ENCODE peak calls at places on chromosomes 6 and 20, in nine cellular contexts. Y is transverse colon, W is neural progenitor cell, N is RWPE1, H is neural crest cell, V is left lung, O is fibroblast of villous mesenchyme, L is upper lobe of left lung, A is HepG2. J is an unnamed sample.

GRCh38 chr6:145012039-145012662 is 723.2 kb downstream of the EPM2A start:
- DNase-seq in H (no peak), A (no peak), Y (no peak), V (no peak), L (no peak), N (no peak), O (no peak), W (no peak), J (no peak)

GRCh38 chr6:46042355-46042999 is 26.8 kb upstream of the CLIC5 start:
- DNase-seq in L (no peak), A (peak), H (no peak), N (peak), O (peak), V (no peak), W (peak), Y (peak), J (no peak)

GRCh38 chr6:109467696-109468095 is 12.1 kb upstream of the MICAL1 start:
- DNase-seq in L (no peak), V (no peak), H (no peak), A (no peak), Y (no peak), N (no peak), W (no peak), O (no peak), J (no peak)

GRCh38 chr6:28167926-28168325 is 26.2 kb downstream of the ZKSCAN8 start:
- DNase-seq in H (no peak), L (no peak), V (no peak), O (no peak), W (no peak), Y (no peak), A (no peak), N (no peak), J (no peak)

GRCh38 chr6:148203281-148203925 is 139.2 kb upstream of the SASH1 start:
- DNase-seq in W (no peak), A (no peak), V (no peak), N (no peak), O (peak), H (no peak), Y (no peak), L (no peak), J (no peak)

GRCh38 chr20:37237656-37238055 is 24.0 kb downstream of the GHRH start:
- DNase-seq in W (no peak), N (no peak), V (no peak), Y (no peak), O (no peak), L (no peak), A (no peak), H (no peak), J (no peak)

GRCh38 chr20:16713056-16713455 is 16.8 kb upstream of the SNRPB2 start:
- DNase-seq in W (no peak), L (no peak), Y (no peak), H (no peak), A (no peak), O (no peak), N (no peak), V (no peak), J (no peak)

GRCh38 chr6:53898026-53898795 is 103.4 kb downstream of the LRRC1 start:
- DNase-seq in N (no peak), O (peak), H (no peak), V (no peak), L (no peak), A (no peak), Y (no peak), W (no peak), J (no peak)

GRCh38 chr20:9439806-9440205 is 74.6 kb upstream of the LAMP5 start:
- DNase-seq in V (no peak), A (no peak), H (no peak), Y (no peak), W (no peak), L (no peak), N (no peak), O (no peak), J (no peak)

GRCh38 chr20:17663040-17663399 is 19.0 kb downstream of the RRBP1 start:
- DNase-seq in A (no peak), O (no peak), V (no peak), N (no peak), W (no peak), H (no peak), Y (no peak), L (no peak), J (no peak)

GRCh38 chr6:11492444-11493300 is 44.9 kb upstream of the TMEM170B start:
- DNase-seq in W (no peak), N (no peak), H (no peak), A (no peak), L (no peak), O (peak), V (no peak), Y (no peak), J (no peak)

GRCh38 chr20:46123482-46124245 is 5.5 kb downstream of the CD40 start:
- DNase-seq in L (no peak), N (no peak), O (no peak), W (no peak), A (no peak), Y (no peak), H (no peak), V (no peak), J (no peak)

GRCh38 chr20:1474325-1474724 is 7.7 kb upstream of the NSFL1C start:
- DNase-seq in N (no peak), V (no peak), L (no peak), H (no peak), Y (no peak), W (no peak), O (no peak), A (no peak), J (no peak)

GRCh38 chr6:5238336-5238735 is 22.4 kb downstream of the LYRM4 start:
- DNase-seq in O (no peak), A (no peak), L (no peak), V (no peak), W (no peak), N (no peak), Y (no peak), H (no peak), J (no peak)

GRCh38 chr6:109296305-109296915 is 85.9 kb downstream of the CD164 start:
- DNase-seq in N (no peak), O (no peak), W (no peak), V (no peak), Y (peak), H (no peak), L (peak), A (peak), J (no peak)

GRCh38 chr6:49776444-49776843 is 10.6 kb downstream of the PGK2 start:
- DNase-seq in O (no peak), A (no peak), Y (no peak), L (no peak), N (no peak), W (no peak), V (no peak), H (no peak), J (no peak)
- TF ChIP-seq CTCF in O (no peak), A (no peak), Y (no peak), L (no peak), N (no peak), W (no peak), V (no peak), H (no peak), J (no peak)

GRCh38 chr20:58701431-58702160 is 9.0 kb downstream of the NPEPL1 start:
- DNase-seq in V (peak), N (no peak), O (no peak), Y (peak), A (no peak), L (no peak), W (no peak), H (no peak), J (no peak)

GRCh38 chr20:58703765-58704331 is 11.2 kb downstream of the NPEPL1 start:
- DNase-seq in H (no peak), N (no peak), L (peak), W (no peak), O (no peak), Y (no peak), A (no peak), V (peak), J (no peak)

GRCh38 chr20:58700823-58701222 is 8.2 kb downstream of the NPEPL1 start:
- DNase-seq in L (no peak), A (no peak), O (no peak), H (no peak), W (no peak), V (peak), Y (peak), N (no peak), J (no peak)

GRCh38 chr20:58702161-58702510 is 9.5 kb downstream of the NPEPL1 start:
- DNase-seq in V (peak), Y (peak), H (no peak), W (no peak), N (no peak), O (no peak), L (peak), A (no peak), J (no peak)

GRCh38 chr20:58702859-58703648 is 10.5 kb downstream of the NPEPL1 start:
- DNase-seq in Y (peak), N (no peak), H (no peak), W (no peak), O (no peak), L (peak), V (peak), A (no peak), J (no peak)
- TF ChIP-seq CTCF in Y (no peak), N (no peak), H (no peak), W (peak), O (peak), L (no peak), V (no peak), A (peak), J (peak)

DNA sequence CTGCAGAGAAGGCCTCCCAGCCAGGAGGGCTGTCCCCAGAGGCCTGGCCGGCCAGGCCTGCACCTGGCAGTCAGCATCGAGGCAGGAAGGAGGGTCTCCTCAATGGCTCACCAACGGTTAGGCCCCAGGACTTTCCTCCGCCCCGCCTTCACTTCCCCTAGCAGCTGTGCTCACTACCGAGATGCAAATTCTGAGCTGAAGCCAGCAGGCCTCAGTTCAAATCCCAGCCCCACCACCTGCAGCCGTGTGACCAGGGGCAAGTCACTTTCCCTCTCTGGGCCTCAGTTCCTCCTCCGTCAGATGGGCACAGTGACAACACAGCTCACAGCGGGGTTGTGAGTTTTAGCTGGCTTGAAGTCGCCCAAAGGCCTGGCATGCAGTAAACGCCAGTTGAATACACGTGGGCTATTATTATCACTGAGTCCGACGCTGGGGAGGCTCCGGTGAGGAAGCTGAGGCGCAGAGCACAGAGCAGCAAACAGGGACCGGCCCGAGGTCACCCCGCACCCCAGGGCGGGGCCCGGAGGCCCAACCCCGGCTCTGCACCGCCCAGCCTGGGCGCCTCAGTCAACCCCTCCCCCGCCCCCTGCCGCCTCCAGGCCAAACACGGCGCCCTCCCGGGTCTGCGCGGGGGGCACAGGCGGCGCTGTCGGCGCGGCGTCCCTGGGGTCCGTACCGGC is 717 bp downstream of the E2F1 start:
- DNase-seq in Y (peak), A (peak), L (no peak), O (peak), V (peak), W (peak), N (peak), H (peak), J (peak)
- TF ChIP-seq CTCF in Y (no peak), A (peak), L (no peak), O (no peak), V (no peak), W (peak), N (no peak), H (no peak), J (peak)

GRCh38 chr6:137373296-137373695 is 120.9 kb downstream of the OLIG3 start:
- DNase-seq in N (no peak), A (no peak), V (no peak), W (no peak), H (no peak), O (no peak), L (no peak), Y (no peak), J (no peak)
- TF ChIP-seq CTCF in N (no peak), A (no peak), V (no peak), W (no peak), H (no peak), O (no peak), L (no peak), Y (no peak), J (no peak)

GRCh38 chr20:62543470-62544302 is 67.9 kb upstream of the GATA5 start:
- DNase-seq in O (peak), Y (no peak), H (peak), L (no peak), N (no peak), A (peak), V (no peak), W (no peak), J (no peak)

GRCh38 chr20:62545901-62546525 is 70.2 kb upstream of the GATA5 start:
- DNase-seq in O (no peak), H (no peak), N (no peak), Y (no peak), L (no peak), A (no peak), W (no peak), V (no peak), J (no peak)

GRCh38 chr20:62544505-62545055 is 68.8 kb upstream of the GATA5 start:
- DNase-seq in N (no peak), H (no peak), A (no peak), V (no peak), O (no peak), L (no peak), Y (no peak), W (no peak), J (no peak)

GRCh38 chr20:62546606-62547005 is 70.8 kb upstream of the GATA5 start:
- DNase-seq in A (no peak), Y (no peak), H (no peak), N (no peak), O (no peak), L (no peak), V (no peak), W (no peak), J (no peak)

GRCh38 chr20:62545271-62545670 is 69.5 kb upstream of the GATA5 start:
- DNase-seq in N (no peak), V (no peak), A (no peak), H (no peak), L (no peak), W (no peak), Y (no peak), O (no peak), J (no peak)
- TF ChIP-seq CTCF in N (no peak), V (no peak), A (no peak), H (no peak), L (no peak), W (no peak), Y (no peak), O (no peak), J (no peak)

GRCh38 chr6:119587537-119587936 is 238.0 kb upstream of the MAN1A1 start:
- DNase-seq in Y (no peak), W (no peak), A (no peak), H (no peak), L (no peak), V (no peak), O (no peak), N (peak), J (no peak)
- TF ChIP-seq CTCF in Y (no peak), W (no peak), A (no peak), H (no peak), L (no peak), V (no peak), O (no peak), N (no peak), J (no peak)

DNA sequence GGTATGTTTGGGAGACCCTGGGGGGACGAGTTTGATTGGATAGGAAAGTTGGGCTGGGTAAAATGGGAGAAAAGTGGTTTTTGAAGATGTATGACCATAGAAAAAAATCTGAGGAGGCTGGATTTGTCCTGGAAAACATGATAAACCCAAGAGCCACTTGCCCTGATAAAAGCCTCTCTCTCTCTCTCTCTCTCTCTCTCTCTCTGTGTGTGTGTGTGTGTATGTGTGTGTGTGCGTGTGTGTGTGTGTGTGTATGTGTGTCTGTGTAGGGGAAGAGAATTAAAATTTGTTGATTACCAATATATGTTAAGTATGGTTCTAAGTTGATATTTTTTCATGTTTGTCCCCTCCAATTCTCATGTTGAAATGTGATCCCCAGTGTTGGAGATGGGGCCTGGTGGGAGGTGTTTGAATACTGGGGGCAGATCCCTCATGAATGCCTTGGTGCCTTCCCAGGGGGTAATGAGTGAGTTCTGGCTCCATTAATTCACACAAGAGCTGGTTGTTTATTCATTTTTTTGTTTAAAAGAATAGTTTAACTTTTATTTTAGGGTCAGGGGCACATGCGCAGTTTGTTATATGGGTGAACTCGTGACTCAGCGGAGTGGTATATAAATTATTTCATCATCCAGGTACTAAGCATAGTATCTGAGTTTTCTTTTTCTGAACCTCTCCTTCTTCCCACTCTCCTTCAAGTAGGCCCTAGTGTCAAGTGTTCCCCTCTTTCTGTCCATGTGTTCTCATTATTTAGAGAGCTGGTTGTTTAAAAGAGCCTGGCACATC is 208.8 kb downstream of the TFAP2B start:
- DNase-seq in A (no peak), Y (no peak), V (no peak), H (no peak), L (no peak), N (no peak), O (no peak), W (no peak), J (no peak)
- TF ChIP-seq CTCF in A (no peak), Y (no peak), V (no peak), H (no peak), L (no peak), N (no peak), O (no peak), W (no peak), J (no peak)

DNA sequence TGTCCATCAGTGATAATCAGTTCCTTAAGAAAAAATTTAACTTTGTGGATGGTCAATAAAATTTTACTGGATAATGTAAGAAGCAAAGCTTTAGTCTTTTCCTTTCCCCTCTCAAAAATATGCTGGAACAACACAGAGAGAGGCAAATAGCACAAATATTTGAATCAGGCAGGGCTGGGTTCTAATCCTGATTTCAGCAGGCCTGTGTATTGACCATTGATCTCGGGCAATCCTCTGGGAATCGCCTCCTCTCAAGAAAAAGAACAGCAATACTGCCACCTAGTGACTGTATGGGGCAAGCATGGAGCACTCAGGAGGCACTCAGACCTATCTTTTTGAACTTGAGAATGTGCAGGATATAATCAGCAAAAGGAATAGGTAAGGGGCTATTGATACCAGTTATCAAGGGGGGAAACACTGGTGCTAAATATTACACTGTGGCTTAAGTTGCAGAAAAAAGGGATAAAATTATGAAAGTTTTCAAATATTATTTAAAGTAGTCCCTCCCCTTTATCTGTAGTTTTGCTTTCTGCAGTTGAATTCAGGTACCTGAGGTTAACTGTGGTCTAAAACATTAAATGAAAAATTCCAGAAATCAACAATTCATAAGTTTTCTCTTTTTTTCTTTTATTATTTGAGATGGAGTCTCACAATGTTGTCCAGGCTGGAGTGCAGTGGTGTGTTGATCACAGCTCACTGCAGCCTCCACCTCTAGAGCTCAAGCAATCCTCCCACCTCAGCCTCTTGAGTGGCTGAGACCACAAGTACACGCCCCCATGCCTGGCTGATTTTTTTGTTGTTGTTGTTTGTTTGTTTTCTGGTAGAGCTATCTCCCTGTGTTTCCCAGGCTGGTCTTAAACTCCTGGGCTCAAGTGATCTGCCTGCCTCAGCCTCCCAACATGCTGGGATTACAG is 91.8 kb upstream of the NHSL1 start:
- DNase-seq in O (peak), L (peak), A (peak), H (peak), Y (peak), V (no peak), N (peak), W (peak), J (peak)
- TF ChIP-seq CTCF in O (peak), L (peak), A (peak), H (peak), Y (peak), V (peak), N (peak), W (peak), J (peak)

GRCh38 chr6:130313206-130313605 is 52.6 kb upstream of the TMEM200A start:
- DNase-seq in L (no peak), O (no peak), N (no peak), A (no peak), W (peak), Y (no peak), H (no peak), V (no peak), J (no peak)
- TF ChIP-seq CTCF in L (no peak), O (peak), N (no peak), A (no peak), W (peak), Y (no peak), H (peak), V (no peak), J (peak)

GRCh38 chr20:43689165-43689564 is 22.3 kb downstream of the MYBL2 start:
- DNase-seq in O (no peak), V (peak), W (no peak), Y (no peak), L (no peak), A (no peak), H (no peak), N (no peak), J (no peak)
- TF ChIP-seq CTCF in O (no peak), V (no peak), W (no peak), Y (no peak), L (no peak), A (no peak), H (no peak), N (no peak), J (no peak)

J was measured in progenitor cell of endocrine pancreas.